ENCODE peak calls at places on chromosomes 13 and 19, in seven cellular contexts. One of them, this sample, is unnamed.

GRCh38 chr19:5968431-5969373 is 9.2 kb downstream of the RANBP3 start:
- DNase-seq in AG08396: no peak
- DNase-seq in stimulated activated CD8-positive, alpha-beta memory T cell treated with anti-CD3 and anti-CD28 coated beads, Interleukin-4, amount 100 ng/mL, for 1 hour: no peak
- DNase-seq in MCF 10A: peak
- DNase-seq in GM23338: peak
- DNase-seq in CD4-positive, CD25-positive, alpha-beta regulatory T cell: no peak
- DNase-seq in T-helper 1 cell: no peak
- DNase-seq in this sample: no peak

GRCh38 chr19:42528354-42529247 is at the start of gene CEACAM1:
- DNase-seq in MCF 10A: peak
- DNase-seq in CD4-positive, CD25-positive, alpha-beta regulatory T cell: peak
- DNase-seq in T-helper 1 cell: peak
- DNase-seq in GM23338: no peak
- DNase-seq in AG08396: peak
- DNase-seq in stimulated activated CD8-positive, alpha-beta memory T cell treated with anti-CD3 and anti-CD28 coated beads, Interleukin-4, amount 100 ng/mL, for 1 hour: peak
- DNase-seq in this sample: peak

GRCh38 chr19:51271015-51271600 is 20.2 kb downstream of the SIGLECL1 start:
- DNase-seq in AG08396: no peak
- DNase-seq in T-helper 1 cell: no peak
- DNase-seq in stimulated activated CD8-positive, alpha-beta memory T cell treated with anti-CD3 and anti-CD28 coated beads, Interleukin-4, amount 100 ng/mL, for 1 hour: no peak
- DNase-seq in MCF 10A: no peak
- DNase-seq in CD4-positive, CD25-positive, alpha-beta regulatory T cell: no peak
- DNase-seq in GM23338: peak
- DNase-seq in this sample: no peak

GRCh38 chr19:39405930-39406655 is 554 bp upstream of the ZFP36 start:
- DNase-seq in GM23338: peak
- DNase-seq in CD4-positive, CD25-positive, alpha-beta regulatory T cell: peak
- DNase-seq in T-helper 1 cell: peak
- DNase-seq in stimulated activated CD8-positive, alpha-beta memory T cell treated with anti-CD3 and anti-CD28 coated beads, Interleukin-4, amount 100 ng/mL, for 1 hour: no peak
- DNase-seq in MCF 10A: no peak
- DNase-seq in AG08396: no peak
- DNase-seq in this sample: peak

GRCh38 chr13:42066542-42066941 is 18.1 kb downstream of the DGKH start:
- DNase-seq in GM23338: no peak
- DNase-seq in MCF 10A: no peak
- DNase-seq in T-helper 1 cell: no peak
- DNase-seq in AG08396: peak
- DNase-seq in CD4-positive, CD25-positive, alpha-beta regulatory T cell: no peak
- DNase-seq in stimulated activated CD8-positive, alpha-beta memory T cell treated with anti-CD3 and anti-CD28 coated beads, Interleukin-4, amount 100 ng/mL, for 1 hour: no peak
- DNase-seq in this sample: no peak

GRCh38 chr13:98650376-98651107 is 73.6 kb upstream of the STK24 start:
- DNase-seq in GM23338: no peak
- DNase-seq in AG08396: no peak
- DNase-seq in CD4-positive, CD25-positive, alpha-beta regulatory T cell: no peak
- DNase-seq in MCF 10A: no peak
- DNase-seq in T-helper 1 cell: no peak
- DNase-seq in stimulated activated CD8-positive, alpha-beta memory T cell treated with anti-CD3 and anti-CD28 coated beads, Interleukin-4, amount 100 ng/mL, for 1 hour: no peak
- DNase-seq in this sample: no peak

GRCh38 chr19:3207466-3208242 is 16.8 kb upstream of the CELF5 start:
- DNase-seq in T-helper 1 cell: no peak
- DNase-seq in AG08396: no peak
- DNase-seq in CD4-positive, CD25-positive, alpha-beta regulatory T cell: no peak
- DNase-seq in MCF 10A: no peak
- DNase-seq in GM23338: no peak
- DNase-seq in stimulated activated CD8-positive, alpha-beta memory T cell treated with anti-CD3 and anti-CD28 coated beads, Interleukin-4, amount 100 ng/mL, for 1 hour: no peak
- DNase-seq in this sample: no peak

GRCh38 chr19:11142528-11143171 is 12.9 kb downstream of the SPC24 start:
- DNase-seq in MCF 10A: peak
- DNase-seq in AG08396: peak
- DNase-seq in stimulated activated CD8-positive, alpha-beta memory T cell treated with anti-CD3 and anti-CD28 coated beads, Interleukin-4, amount 100 ng/mL, for 1 hour: no peak
- DNase-seq in CD4-positive, CD25-positive, alpha-beta regulatory T cell: no peak
- DNase-seq in GM23338: peak
- DNase-seq in T-helper 1 cell: no peak
- DNase-seq in this sample: no peak

GRCh38 chr13:111977184-111977516 is 89.8 kb upstream of the SOX1 start:
- DNase-seq in GM23338: no peak
- DNase-seq in MCF 10A: no peak
- DNase-seq in T-helper 1 cell: no peak
- DNase-seq in CD4-positive, CD25-positive, alpha-beta regulatory T cell: no peak
- DNase-seq in AG08396: no peak
- DNase-seq in stimulated activated CD8-positive, alpha-beta memory T cell treated with anti-CD3 and anti-CD28 coated beads, Interleukin-4, amount 100 ng/mL, for 1 hour: no peak
- DNase-seq in this sample: no peak

GRCh38 chr13:56975647-56976046 is 165.1 kb upstream of the PRR20A start:
- DNase-seq in AG08396: no peak
- DNase-seq in GM23338: peak
- DNase-seq in T-helper 1 cell: no peak
- DNase-seq in MCF 10A: no peak
- DNase-seq in stimulated activated CD8-positive, alpha-beta memory T cell treated with anti-CD3 and anti-CD28 coated beads, Interleukin-4, amount 100 ng/mL, for 1 hour: no peak
- DNase-seq in CD4-positive, CD25-positive, alpha-beta regulatory T cell: no peak
- DNase-seq in this sample: no peak

GRCh38 chr13:40251343-40252032 is 415.0 kb downstream of the FOXO1 start:
- DNase-seq in AG08396: no peak
- DNase-seq in CD4-positive, CD25-positive, alpha-beta regulatory T cell: no peak
- DNase-seq in MCF 10A: peak
- DNase-seq in stimulated activated CD8-positive, alpha-beta memory T cell treated with anti-CD3 and anti-CD28 coated beads, Interleukin-4, amount 100 ng/mL, for 1 hour: no peak
- DNase-seq in GM23338: no peak
- DNase-seq in T-helper 1 cell: peak
- DNase-seq in this sample: no peak

GRCh38 chr19:15288146-15288963 is 44.0 kb downstream of the BRD4 start:
- DNase-seq in GM23338: no peak
- DNase-seq in MCF 10A: no peak
- DNase-seq in T-helper 1 cell: no peak
- DNase-seq in stimulated activated CD8-positive, alpha-beta memory T cell treated with anti-CD3 and anti-CD28 coated beads, Interleukin-4, amount 100 ng/mL, for 1 hour: no peak
- DNase-seq in CD4-positive, CD25-positive, alpha-beta regulatory T cell: no peak
- DNase-seq in AG08396: no peak
- DNase-seq in this sample: peak

GRCh38 chr13:30851697-30852096 is 54.4 kb upstream of the MEDAG start:
- DNase-seq in MCF 10A: no peak
- DNase-seq in T-helper 1 cell: no peak
- DNase-seq in stimulated activated CD8-positive, alpha-beta memory T cell treated with anti-CD3 and anti-CD28 coated beads, Interleukin-4, amount 100 ng/mL, for 1 hour: no peak
- DNase-seq in AG08396: no peak
- DNase-seq in GM23338: no peak
- DNase-seq in CD4-positive, CD25-positive, alpha-beta regulatory T cell: no peak
- DNase-seq in this sample: no peak

GRCh38 chr19:4695224-4695731 is 25.1 kb upstream of the MYDGF start:
- DNase-seq in CD4-positive, CD25-positive, alpha-beta regulatory T cell: no peak
- DNase-seq in AG08396: no peak
- DNase-seq in stimulated activated CD8-positive, alpha-beta memory T cell treated with anti-CD3 and anti-CD28 coated beads, Interleukin-4, amount 100 ng/mL, for 1 hour: no peak
- DNase-seq in MCF 10A: no peak
- DNase-seq in GM23338: no peak
- DNase-seq in T-helper 1 cell: no peak
- DNase-seq in this sample: no peak

This sample was measured in naive B cell.